ENCODE peak calls at places on chromosomes 3 and 15, in five cellular contexts. T is HT-29; J is cardiac fibroblast; R is activated CD8-positive, alpha-beta memory T cell treated with anti-CD3 and anti-CD28 coated beads, Interleukin-2, amount 50 U/mL, for 48 hours; C is tibial artery. K is an unnamed sample.

GRCh38 chr15:52392008-52392687 is 96.5 kb upstream of the MYO5C start:
- DNase-seq in C (no peak), T (no peak), R (no peak), J (peak), K (no peak)

GRCh38 chr3:182261084-182261483 is 532.2 kb upstream of the ATP11B start:
- DNase-seq in J (no peak), R (no peak), T (no peak), C (no peak), K (peak)

GRCh38 chr3:106457278-106458210 is 588.7 kb upstream of the CBLB start:
- DNase-seq in J (peak), C (peak), T (peak), R (no peak), K (no peak)

GRCh38 chr15:68309024-68309423 is 31.5 kb downstream of the FEM1B start:
- DNase-seq in R (no peak), J (peak), T (no peak), C (no peak), K (no peak)

GRCh38 chr15:82183121-82184031 is 79.2 kb downstream of the EFL1 start:
- DNase-seq in C (no peak), T (no peak), R (no peak), J (peak), K (no peak)

GRCh38 chr3:45908761-45909160 is 22.4 kb downstream of the CCR9 start:
- DNase-seq in J (no peak), T (no peak), R (no peak), C (no peak), K (no peak)

GRCh38 chr3:43389388-43390254 is 103.3 kb downstream of the SNRK start:
- DNase-seq in J (peak), T (no peak), C (no peak), R (peak), K (no peak)

GRCh38 chr3:196694941-196695848 is 16.9 kb downstream of the CEP19 start:
- DNase-seq in C (no peak), R (peak), J (no peak), T (no peak), K (no peak)

GRCh38 chr3:79531566-79532295 is 236.1 kb downstream of the ROBO1 start:
- DNase-seq in C (no peak), J (no peak), R (no peak), T (no peak), K (no peak)

GRCh38 chr3:63753567-63753966 is 65.5 kb upstream of the C3orf49 start:
- DNase-seq in C (no peak), T (peak), J (peak), R (no peak), K (peak)